ENCODE peak calls at places on chromosomes 6 and 20, in five cellular contexts. One of them, this sample, is unnamed.

GRCh38 chr6:11900662-11901598 is 111.2 kb upstream of the HIVEP1 start:
- DNase-seq in SJSA1: no peak
- DNase-seq in stimulated activated naive CD4-positive, alpha-beta T cell: no peak
- DNase-seq in nucleus accumbens: no peak
- DNase-seq in left cardiac atrium: no peak
- DNase-seq in this sample: no peak

GRCh38 chr20:48743807-48744206 is 84.0 kb downstream of the PREX1 start:
- DNase-seq in SJSA1: no peak
- DNase-seq in stimulated activated naive CD4-positive, alpha-beta T cell: no peak
- DNase-seq in nucleus accumbens: no peak
- DNase-seq in left cardiac atrium: no peak
- DNase-seq in this sample: no peak

GRCh38 chr6:72554203-72554564 is 67.7 kb upstream of the KCNQ5 start:
- DNase-seq in SJSA1: no peak
- DNase-seq in stimulated activated naive CD4-positive, alpha-beta T cell: no peak
- DNase-seq in nucleus accumbens: no peak
- DNase-seq in left cardiac atrium: no peak
- DNase-seq in this sample: no peak

GRCh38 chr6:35955071-35955470 is 34.2 kb upstream of the SRPK1 start:
- DNase-seq in SJSA1: no peak
- DNase-seq in stimulated activated naive CD4-positive, alpha-beta T cell: no peak
- DNase-seq in nucleus accumbens: no peak
- DNase-seq in left cardiac atrium: no peak
- DNase-seq in this sample: no peak

GRCh38 chr6:170101281-170102035 is 189.4 kb downstream of the DLL1 start:
- DNase-seq in SJSA1: peak; percentile 30
- DNase-seq in stimulated activated naive CD4-positive, alpha-beta T cell: no peak
- DNase-seq in nucleus accumbens: no peak
- DNase-seq in left cardiac atrium: no peak
- DNase-seq in this sample: peak; percentile 26

GRCh38 chr6:140846518-140847277 is 1286.0 kb upstream of the GJE1 start:
- DNase-seq in SJSA1: no peak
- DNase-seq in stimulated activated naive CD4-positive, alpha-beta T cell: no peak
- DNase-seq in nucleus accumbens: no peak
- DNase-seq in left cardiac atrium: no peak
- DNase-seq in this sample: no peak

GRCh38 chr20:29302979-29303644 is 1954.4 kb upstream of the DEFB115 start:
- DNase-seq in SJSA1: no peak
- DNase-seq in stimulated activated naive CD4-positive, alpha-beta T cell: no peak
- DNase-seq in nucleus accumbens: no peak
- DNase-seq in left cardiac atrium: no peak
- DNase-seq in this sample: no peak

GRCh38 chr20:64052987-64053840 is 3.8 kb upstream of the SOX18 start:
- DNase-seq in SJSA1: no peak
- DNase-seq in stimulated activated naive CD4-positive, alpha-beta T cell: no peak
- DNase-seq in nucleus accumbens: no peak
- DNase-seq in left cardiac atrium: no peak
- DNase-seq in this sample: no peak

GRCh38 chr6:10205120-10205519 is 209.8 kb downstream of the TFAP2A start:
- DNase-seq in SJSA1: no peak
- DNase-seq in stimulated activated naive CD4-positive, alpha-beta T cell: no peak
- DNase-seq in nucleus accumbens: no peak
- DNase-seq in left cardiac atrium: no peak
- DNase-seq in this sample: no peak

GRCh38 chr6:143674466-143675114 is 3.2 kb upstream of the PHACTR2 start:
- DNase-seq in SJSA1: no peak
- DNase-seq in stimulated activated naive CD4-positive, alpha-beta T cell: no peak
- DNase-seq in nucleus accumbens: no peak
- DNase-seq in left cardiac atrium: no peak
- DNase-seq in this sample: no peak

GRCh38 chr20:5863040-5863811 is 87.1 kb downstream of the TRMT6 start:
- DNase-seq in SJSA1: peak; percentile 45
- DNase-seq in stimulated activated naive CD4-positive, alpha-beta T cell: no peak
- DNase-seq in nucleus accumbens: peak; percentile 10
- DNase-seq in left cardiac atrium: no peak
- DNase-seq in this sample: no peak

GRCh38 chr6:160393966-160394653 is 45.9 kb downstream of the SLC22A3 start:
- DNase-seq in SJSA1: no peak
- DNase-seq in stimulated activated naive CD4-positive, alpha-beta T cell: no peak
- DNase-seq in nucleus accumbens: no peak
- DNase-seq in left cardiac atrium: no peak
- DNase-seq in this sample: no peak

GRCh38 chr6:106572875-106573575 is 56.3 kb downstream of the RTN4IP1 start:
- DNase-seq in SJSA1: no peak
- DNase-seq in stimulated activated naive CD4-positive, alpha-beta T cell: no peak
- DNase-seq in nucleus accumbens: no peak
- DNase-seq in left cardiac atrium: no peak
- DNase-seq in this sample: no peak

GRCh38 chr6:56683882-56684281 is 41.2 kb upstream of the DST start:
- DNase-seq in SJSA1: peak; percentile 76
- DNase-seq in stimulated activated naive CD4-positive, alpha-beta T cell: no peak
- DNase-seq in nucleus accumbens: no peak
- DNase-seq in left cardiac atrium: no peak
- DNase-seq in this sample: no peak

GRCh38 chr6:92715991-92716390 is 703.4 kb downstream of the EPHA7 start:
- DNase-seq in SJSA1: no peak
- DNase-seq in stimulated activated naive CD4-positive, alpha-beta T cell: no peak
- DNase-seq in nucleus accumbens: no peak
- DNase-seq in left cardiac atrium: no peak
- DNase-seq in this sample: no peak

GRCh38 chr6:37168809-37169457 is 1.0 kb upstream of the PIM1 start:
- DNase-seq in SJSA1: peak; percentile 52
- DNase-seq in stimulated activated naive CD4-positive, alpha-beta T cell: peak; percentile 17
- DNase-seq in nucleus accumbens: peak; percentile 60
- DNase-seq in left cardiac atrium: no peak
- DNase-seq in this sample: no peak

GRCh38 chr6:131547524-131547923 is 25.5 kb upstream of the ARG1 start:
- DNase-seq in SJSA1: no peak
- DNase-seq in stimulated activated naive CD4-positive, alpha-beta T cell: no peak
- DNase-seq in nucleus accumbens: no peak
- DNase-seq in left cardiac atrium: no peak
- DNase-seq in this sample: no peak

GRCh38 chr6:72622094-72622540 is 253 bp downstream of the KCNQ5 start:
- DNase-seq in SJSA1: no peak
- DNase-seq in stimulated activated naive CD4-positive, alpha-beta T cell: peak; percentile 55
- DNase-seq in nucleus accumbens: peak; percentile 59
- DNase-seq in left cardiac atrium: peak; percentile 35
- DNase-seq in this sample: no peak

GRCh38 chr6:112253842-112254816 is at the start of gene LAMA4:
- DNase-seq in SJSA1: peak; percentile 54
- DNase-seq in stimulated activated naive CD4-positive, alpha-beta T cell: no peak
- DNase-seq in nucleus accumbens: peak; percentile 69
- DNase-seq in left cardiac atrium: peak; percentile 60
- DNase-seq in this sample: peak; percentile 70

GRCh38 chr6:89311853-89312531 is 3.1 kb downstream of the GABRR2 start:
- DNase-seq in SJSA1: no peak
- DNase-seq in stimulated activated naive CD4-positive, alpha-beta T cell: no peak
- DNase-seq in nucleus accumbens: peak; percentile 76
- DNase-seq in left cardiac atrium: peak; percentile 66
- DNase-seq in this sample: no peak